ENCODE peak calls at places on chromosomes 12 and 14, in nine cellular contexts. J, F, Q, W, M, T, N, Z and G are unnamed samples. For H3K27me3 and H3K4me1, the result is how much of the 10 kb centered on the place peaks cover.

GRCh38 chr12:130955238-130955816 is 1.6 kb downstream of the ADGRD1 start:
- DNase-seq in N (no peak), J (no peak), F (no peak), M (peak), W (no peak), T (no peak), Z (no peak), Q (no peak), G (peak)

GRCh38 chr12:102659200-102659911 is 179.0 kb upstream of the IGF1 start:
- DNase-seq in W (peak), N (no peak), Z (no peak), M (no peak), F (no peak), J (no peak), Q (no peak), T (no peak), G (no peak)

GRCh38 chr12:88453323-88453722 is 126.9 kb downstream of the KITLG start:
- DNase-seq in T (no peak), Z (no peak), J (no peak), W (no peak), M (no peak), Q (no peak), F (peak), N (peak), G (no peak)

GRCh38 chr14:104685216-104685997 is 4.0 kb upstream of the INF2 start:
- DNase-seq in F (peak), Z (no peak), M (no peak), W (no peak), N (no peak), Q (no peak), J (no peak), T (no peak), G (no peak)

GRCh38 chr14:99413172-99413571 is 67.5 kb downstream of the SETD3 start:
- DNase-seq in W (no peak), T (no peak), Q (no peak), J (no peak), F (peak), N (peak), Z (no peak), M (no peak), G (no peak)

GRCh38 chr12:29591140-29592020 is 93.9 kb upstream of the OVCH1 start:
- DNase-seq in T (no peak), W (no peak), F (no peak), Q (peak), J (no peak), N (no peak), Z (no peak), M (no peak), G (no peak)

GRCh38 chr12:108442077-108442476 is 73.0 kb upstream of the FICD start:
- DNase-seq in W (peak), M (no peak), F (no peak), T (no peak), Z (no peak), N (no peak), J (no peak), Q (peak), G (no peak)

GRCh38 chr14:30016025-30016424 is 88.4 kb upstream of the PRKD1 start:
- DNase-seq in W (no peak), Q (no peak), M (no peak), N (no peak), T (no peak), Z (no peak), J (no peak), F (no peak), G (no peak)

GRCh38 chr12:39380090-39380489 is 62.8 kb downstream of the KIF21A start:
- DNase-seq in J (no peak), F (no peak), M (no peak), Z (no peak), N (no peak), Q (no peak), W (no peak), T (no peak), G (no peak)
- TF ChIP-seq CTCF in J (no peak), F (no peak), M (no peak), Z (no peak), N (no peak), Q (no peak), W (no peak), T (no peak), G (no peak)

DNA sequence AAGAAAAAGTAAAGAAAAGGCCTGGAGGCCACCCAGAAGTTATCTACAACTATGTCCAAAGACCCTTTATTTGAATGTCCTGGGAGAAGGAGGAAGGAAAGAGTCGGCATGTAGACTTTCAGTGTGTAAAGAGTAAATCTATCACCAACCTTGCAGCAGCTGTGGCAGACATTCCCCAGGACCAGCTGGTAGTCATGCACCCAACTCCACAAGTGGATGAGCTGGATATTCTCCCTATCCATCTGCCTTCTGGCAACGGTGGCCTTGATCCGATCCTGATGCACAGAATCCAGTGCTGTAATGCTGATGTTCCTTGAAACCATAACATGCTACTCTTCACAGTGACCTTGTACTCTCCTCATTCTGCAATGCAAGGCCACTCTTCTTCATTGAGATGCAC is 27.3 kb downstream of the KRT76 start:
- DNase-seq in J (no peak), T (no peak), Z (no peak), F (no peak), M (no peak), W (no peak), N (no peak), Q (no peak), G (no peak)
- H3K27me3 ChIP-seq in J (under half), T (under half), Z (under half), F (under half), M (half or more), W (under half), N (under half), Q (under half), G (half or more)

DNA sequence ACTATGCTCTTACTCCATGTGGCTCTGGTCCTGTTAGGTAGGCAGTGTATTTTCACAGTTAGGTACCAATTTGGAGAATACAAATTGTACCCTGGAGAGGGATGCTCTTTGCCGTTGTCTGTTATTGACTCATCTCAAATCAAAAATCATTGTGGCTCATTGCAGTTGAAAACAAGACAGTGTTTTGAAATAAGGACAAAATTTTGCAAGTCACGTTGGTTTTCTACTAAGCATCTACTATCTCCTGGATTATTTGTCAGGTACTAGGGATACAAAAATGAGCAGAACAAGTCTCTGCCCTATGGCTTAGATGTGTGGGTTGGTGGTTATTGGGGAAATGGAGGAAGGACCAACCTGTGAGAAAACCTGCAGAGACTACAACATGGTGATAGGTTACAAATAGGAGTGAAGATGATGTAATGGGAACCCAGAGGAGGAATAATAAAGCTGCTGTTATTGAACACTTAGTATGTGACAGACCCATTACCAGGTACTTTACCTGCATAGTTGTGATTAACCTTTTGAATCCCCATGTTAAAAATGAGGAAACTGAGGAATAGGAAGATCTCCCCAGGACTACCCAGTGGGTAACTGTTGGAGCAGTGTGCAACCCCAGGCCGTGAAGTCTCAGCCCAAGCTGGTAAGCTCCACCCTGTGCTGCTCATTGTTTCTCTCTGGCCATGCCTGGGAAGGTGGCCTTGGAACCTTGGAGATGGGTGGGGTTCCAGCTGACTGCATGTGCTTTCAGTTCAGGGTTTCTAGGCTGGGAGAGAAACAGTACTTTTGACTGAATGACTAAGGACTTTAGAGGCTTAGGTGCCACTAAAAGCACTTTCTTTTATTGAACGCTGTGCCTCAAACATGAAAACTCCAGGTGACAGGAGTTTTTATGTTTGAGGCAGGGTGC is 72.9 kb upstream of the SRSF5 start:
- DNase-seq in F (no peak), Z (no peak), Q (no peak), N (no peak), J (peak), M (no peak), T (peak), W (no peak), G (no peak)
- H3K4me1 ChIP-seq in F (under half), Z (half or more), Q (half or more), N (under half), J (half or more), M (half or more), T (half or more), W (under half), G (half or more)

GRCh38 chr14:61563880-61564622 is 131.3 kb upstream of the HIF1A start:
- DNase-seq in W (no peak), Q (no peak), T (no peak), J (no peak), F (no peak), N (no peak), Z (no peak), M (no peak), G (no peak)

GRCh38 chr14:61561657-61562276 is 133.5 kb upstream of the HIF1A start:
- DNase-seq in F (peak), W (peak), T (peak), J (peak), N (peak), Q (peak), M (peak), Z (no peak), G (peak)

GRCh38 chr14:61562321-61563161 is 132.8 kb upstream of the HIF1A start:
- DNase-seq in T (peak), J (peak), Q (peak), F (peak), M (no peak), Z (no peak), W (no peak), N (peak), G (no peak)

GRCh38 chr14:61564623-61565091 is 130.7 kb upstream of the HIF1A start:
- DNase-seq in W (no peak), T (no peak), J (no peak), F (peak), M (no peak), Q (peak), N (peak), Z (no peak), G (no peak)

GRCh38 chr14:61563162-61563511 is 132.2 kb upstream of the HIF1A start:
- DNase-seq in Q (no peak), M (no peak), N (no peak), T (no peak), Z (peak), F (no peak), W (no peak), J (peak), G (no peak)
- TF ChIP-seq CTCF in Q (no peak), M (no peak), N (no peak), T (no peak), Z (no peak), F (no peak), W (no peak), J (no peak), G (no peak)